ENCODE peak calls at places on chromosomes 12 and 14, in nine cellular contexts. X is activated gamma-delta T cell; Q is hepatocyte; F is RPMI7951; D is mucosa of gallbladder; S is AG04449; V is NCI-H1694 treated with DMSO at 0.1 percent for 48 hours; U is effector memory CD4-positive, alpha-beta T cell; O is AG10803. G is an unnamed sample.

GRCh38 chr14:103607039-103607668 is 21.9 kb upstream of the KLC1 start:
- DNase-seq in V (peak), S (no peak), Q (peak), O (peak), U (peak), D (peak), X (peak), F (peak), G (peak)

GRCh38 chr14:23694085-23694975 is 58.2 kb downstream of the DHRS2 start:
- DNase-seq in S (no peak), D (no peak), X (no peak), U (no peak), F (no peak), V (no peak), O (peak), Q (peak), G (no peak)

GRCh38 chr12:58925111-58925732 is 4.9 kb upstream of the LRIG3 start:
- DNase-seq in S (no peak), Q (peak), X (no peak), V (no peak), D (peak), O (no peak), F (no peak), U (no peak), G (peak)

GRCh38 chr14:58072288-58073071 is 79.5 kb downstream of the ARMH4 start:
- DNase-seq in V (peak), F (peak), O (peak), X (no peak), S (no peak), D (peak), U (no peak), Q (peak), G (peak)

GRCh38 chr12:2682301-2683282 is 112.2 kb upstream of the FKBP4 start:
- DNase-seq in Q (peak), D (peak), F (peak), S (no peak), U (no peak), X (no peak), V (peak), O (peak), G (peak)

GRCh38 chr12:106304001-106304421 is 1.5 kb downstream of the TCP11L2 start:
- DNase-seq in O (peak), U (no peak), S (no peak), Q (peak), V (no peak), X (no peak), D (no peak), F (no peak), G (no peak)

GRCh38 chr12:56766535-56766934 is 3.4 kb downstream of the HSD17B6 start:
- DNase-seq in U (no peak), F (no peak), X (no peak), Q (no peak), S (no peak), D (no peak), O (no peak), V (no peak), G (no peak)

GRCh38 chr12:120833849-120834248 is 70.3 kb downstream of the SPPL3 start:
- DNase-seq in O (peak), V (no peak), D (no peak), S (no peak), X (no peak), U (no peak), Q (no peak), F (no peak), G (no peak)

GRCh38 chr12:4417471-4417870 is 28.1 kb downstream of the FGF6 start:
- DNase-seq in O (no peak), U (no peak), S (no peak), F (no peak), Q (no peak), X (no peak), D (no peak), V (no peak), G (no peak)

GRCh38 chr12:92403210-92404175 is 257.8 kb upstream of the BTG1 start:
- DNase-seq in V (no peak), F (no peak), D (no peak), O (no peak), S (no peak), Q (no peak), X (no peak), U (peak), G (peak)

GRCh38 chr12:127712561-127712960 is 554.4 kb upstream of the TMEM132C start:
- DNase-seq in X (no peak), V (no peak), Q (no peak), S (no peak), F (no peak), O (no peak), D (no peak), U (no peak), G (no peak)

G was measured in small intestine.